ENCODE peak calls at places on chromosomes 3 and 15, in ten cellular contexts. G, O, X, P, Z, D, E, A, N and Y are unnamed samples.
A peak's percentile ranks its signal among the peaks of the same experiment; 100 is the strongest.

GRCh38 chr3:140276698-140277097 is 341.7 kb downstream of the CLSTN2 start:
- DNase-seq in G (no peak), O (no peak), X (no peak), P (peak; percentile 80), Z (peak; percentile 10), D (no peak), E (no peak), A (peak; percentile 5), N (no peak), Y (peak; percentile 27)

GRCh38 chr3:39501982-39502837 is 34.7 kb downstream of the MOBP start:
- DNase-seq in G (no peak), O (no peak), X (no peak), P (no peak), Z (no peak), D (peak; percentile 13), E (no peak), A (no peak), N (no peak), Y (no peak)

GRCh38 chr3:142315083-142315482 is 89.7 kb upstream of the GK5 start:
- DNase-seq in G (peak; percentile 73), O (no peak), X (no peak), P (no peak), Z (peak; percentile 72), D (no peak), E (no peak), A (peak; percentile 12), N (peak; percentile 32), Y (peak; percentile 65)

GRCh38 chr3:67044295-67044694 is 46.2 kb downstream of the KBTBD8 start:
- DNase-seq in G (peak; percentile 25), O (no peak), X (no peak), P (no peak), Z (no peak), D (no peak), E (no peak), A (no peak), N (no peak), Y (peak; percentile 35)

GRCh38 chr15:74443100-74443909 is 9.5 kb upstream of the SEMA7A start:
- DNase-seq in G (peak; percentile 82), O (no peak), X (no peak), P (no peak), Z (peak; percentile 41), D (no peak), E (no peak), A (peak; percentile 26), N (no peak), Y (peak; percentile 38)

GRCh38 chr3:18812316-18812715 is 336.0 kb upstream of the KCNH8 start:
- DNase-seq in G (peak; percentile 9), O (no peak), X (no peak), P (no peak), Z (peak; percentile 55), D (no peak), E (no peak), A (no peak), N (peak; percentile 41), Y (peak; percentile 62)

GRCh38 chr3:40588406-40588805 is 63.6 kb downstream of the ZNF621 start:
- DNase-seq in G (no peak), O (no peak), X (no peak), P (no peak), Z (no peak), D (no peak), E (no peak), A (no peak), N (no peak), Y (no peak)

GRCh38 chr15:75237316-75237982 is 20.7 kb upstream of the GOLGA6C start:
- DNase-seq in G (no peak), O (no peak), X (peak; percentile 6), P (no peak), Z (no peak), D (no peak), E (no peak), A (no peak), N (no peak), Y (no peak)

DNA sequence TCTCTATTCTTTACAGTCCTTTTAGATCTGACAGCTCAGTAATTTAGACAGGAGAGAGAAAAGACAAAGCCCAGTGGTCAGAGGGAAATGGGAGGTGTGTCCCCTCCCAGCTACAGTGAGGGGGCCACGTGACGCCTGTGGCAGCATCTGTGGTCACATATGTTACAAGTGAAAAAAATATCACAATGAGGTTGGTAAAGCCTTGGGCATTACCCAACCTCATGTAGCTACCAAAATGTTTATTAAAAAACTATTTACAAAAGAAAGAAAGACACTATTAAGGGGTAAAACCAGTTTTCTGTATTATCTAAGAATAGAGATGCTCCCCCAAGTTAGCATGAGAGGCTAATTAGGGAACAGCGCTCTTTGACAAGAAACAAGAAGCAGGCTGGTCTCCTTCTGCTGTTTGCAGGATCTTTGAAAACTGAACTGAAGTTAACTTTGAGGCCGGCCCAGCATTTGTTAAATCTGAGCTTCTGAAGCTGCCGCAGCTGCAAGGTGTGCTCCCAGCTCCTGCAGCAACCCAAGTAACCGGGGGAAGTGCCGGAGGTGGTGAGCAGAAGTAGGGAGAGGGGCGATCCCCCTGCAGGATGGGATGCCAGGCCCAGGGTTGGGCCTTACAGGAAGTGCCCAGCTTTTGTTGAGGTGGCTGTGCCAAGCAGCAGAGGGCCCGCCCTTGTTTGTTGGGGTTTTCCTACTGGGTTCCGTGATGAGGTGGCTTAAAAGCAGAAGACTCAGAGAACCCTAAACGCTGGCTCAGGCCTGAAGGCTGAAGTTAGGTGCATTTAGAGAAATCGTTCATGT is 42.6 kb upstream of the PLCL2 start:
- DNase-seq in G (no peak), O (no peak), X (peak; percentile 29), P (peak; percentile 24), Z (no peak), D (no peak), E (no peak), A (no peak), N (no peak), Y (no peak)
- H3K4me3 ChIP-seq in G (no peak overlapping the region), O (no peak overlapping the region), X (peak overlapping the region; percentile 55), P (no peak overlapping the region), Z (no peak overlapping the region), D (no peak overlapping the region), E (no peak overlapping the region), A (no peak overlapping the region), N (no peak overlapping the region), Y (no peak overlapping the region)

GRCh38 chr15:40928351-40928974 is 677 bp upstream of the DLL4 start:
- DNase-seq in G (no peak), O (no peak), X (no peak), P (no peak), Z (no peak), D (no peak), E (no peak), A (no peak), N (no peak), Y (no peak)

GRCh38 chr15:40925495-40925862 is 3.7 kb upstream of the DLL4 start:
- DNase-seq in G (no peak), O (no peak), X (no peak), P (no peak), Z (no peak), D (no peak), E (no peak), A (no peak), N (no peak), Y (no peak)

GRCh38 chr15:40925863-40926658 is 3.1 kb upstream of the DLL4 start:
- DNase-seq in G (no peak), O (no peak), X (no peak), P (peak; percentile 49), Z (no peak), D (no peak), E (no peak), A (no peak), N (no peak), Y (no peak)

GRCh38 chr15:40927497-40928346 is 1.4 kb upstream of the DLL4 start:
- DNase-seq in G (no peak), O (no peak), X (peak; percentile 23), P (no peak), Z (no peak), D (no peak), E (no peak), A (no peak), N (no peak), Y (no peak)

GRCh38 chr15:40926659-40927496 is 2.3 kb upstream of the DLL4 start:
- DNase-seq in G (no peak), O (no peak), X (no peak), P (no peak), Z (no peak), D (no peak), E (no peak), A (no peak), N (no peak), Y (no peak)
- H3K4me3 ChIP-seq in G (no peak overlapping the region), O (no peak overlapping the region), X (no peak overlapping the region), P (no peak overlapping the region), Z (no peak overlapping the region), D (no peak overlapping the region), E (no peak overlapping the region), A (no peak overlapping the region), N (no peak overlapping the region), Y (no peak overlapping the region)

GRCh38 chr3:188946837-188947236 is 224.9 kb upstream of the TPRG1 start:
- DNase-seq in G (peak; percentile 16), O (no peak), X (peak; percentile 31), P (no peak), Z (no peak), D (no peak), E (no peak), A (no peak), N (no peak), Y (peak; percentile 41)

GRCh38 chr3:188948658-188949400 is 222.9 kb upstream of the TPRG1 start:
- DNase-seq in G (peak; percentile 99), O (no peak), X (no peak), P (no peak), Z (peak; percentile 99), D (no peak), E (peak; percentile 20), A (peak; percentile 89), N (peak; percentile 98), Y (peak; percentile 95)

GRCh38 chr3:188946351-188946750 is 225.4 kb upstream of the TPRG1 start:
- DNase-seq in G (no peak), O (no peak), X (no peak), P (no peak), Z (no peak), D (no peak), E (no peak), A (no peak), N (no peak), Y (no peak)

GRCh38 chr3:188947401-188947982 is 224.3 kb upstream of the TPRG1 start:
- DNase-seq in G (peak; percentile 73), O (peak; percentile 89), X (peak; percentile 88), P (peak; percentile 94), Z (peak; percentile 93), D (peak; percentile 92), E (peak; percentile 75), A (peak; percentile 77), N (peak; percentile 77), Y (peak; percentile 86)

DNA sequence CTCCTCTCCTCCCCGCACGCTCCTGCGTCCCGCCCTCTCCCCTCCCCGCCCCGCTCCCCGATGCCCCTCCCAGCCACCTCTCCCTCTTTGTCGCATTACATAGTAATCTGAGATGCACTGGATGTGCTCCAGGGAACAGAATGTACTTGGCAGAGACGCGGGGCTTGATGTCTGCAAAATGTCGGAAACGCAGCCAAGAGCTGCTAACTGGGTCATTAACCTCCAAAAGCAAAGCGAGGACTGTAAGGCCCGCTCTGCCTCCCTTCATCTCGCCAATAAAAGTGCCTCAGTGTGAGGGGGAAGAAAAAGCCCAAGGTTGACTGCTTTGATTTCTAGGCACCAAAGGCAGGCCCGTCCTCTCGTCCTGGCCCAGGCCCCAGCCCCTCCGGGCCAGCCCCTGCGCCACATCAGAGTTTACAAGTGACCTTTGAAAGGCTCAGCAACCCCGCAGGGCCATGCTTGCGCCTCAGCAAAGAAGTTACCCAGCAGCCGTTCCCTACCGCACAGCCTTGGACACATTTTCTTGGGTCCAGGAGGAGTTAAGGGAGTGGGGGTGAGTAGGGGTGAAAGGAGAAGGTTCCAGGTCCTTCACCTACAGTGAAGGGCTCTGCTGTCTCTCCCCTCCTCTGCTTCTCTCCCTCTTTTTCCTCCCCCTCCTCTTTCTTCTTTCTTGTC is 223.7 kb upstream of the TPRG1 start:
- DNase-seq in G (peak; percentile 95), O (peak; percentile 79), X (peak; percentile 93), P (peak; percentile 91), Z (peak; percentile 100), D (peak; percentile 94), E (peak; percentile 87), A (peak; percentile 84), N (peak; percentile 100), Y (peak; percentile 99)
- H3K4me3 ChIP-seq in G (peak overlapping the region; percentile 50), O (peak overlapping the region; percentile 81), X (peak overlapping the region; percentile 53), P (peak overlapping the region; percentile 24), Z (peak overlapping the region; percentile 34), D (peak overlapping the region; percentile 45), E (peak overlapping the region; percentile 43), A (peak overlapping the region; percentile 9), N (peak overlapping the region; percentile 31), Y (peak overlapping the region; percentile 48)

DNA sequence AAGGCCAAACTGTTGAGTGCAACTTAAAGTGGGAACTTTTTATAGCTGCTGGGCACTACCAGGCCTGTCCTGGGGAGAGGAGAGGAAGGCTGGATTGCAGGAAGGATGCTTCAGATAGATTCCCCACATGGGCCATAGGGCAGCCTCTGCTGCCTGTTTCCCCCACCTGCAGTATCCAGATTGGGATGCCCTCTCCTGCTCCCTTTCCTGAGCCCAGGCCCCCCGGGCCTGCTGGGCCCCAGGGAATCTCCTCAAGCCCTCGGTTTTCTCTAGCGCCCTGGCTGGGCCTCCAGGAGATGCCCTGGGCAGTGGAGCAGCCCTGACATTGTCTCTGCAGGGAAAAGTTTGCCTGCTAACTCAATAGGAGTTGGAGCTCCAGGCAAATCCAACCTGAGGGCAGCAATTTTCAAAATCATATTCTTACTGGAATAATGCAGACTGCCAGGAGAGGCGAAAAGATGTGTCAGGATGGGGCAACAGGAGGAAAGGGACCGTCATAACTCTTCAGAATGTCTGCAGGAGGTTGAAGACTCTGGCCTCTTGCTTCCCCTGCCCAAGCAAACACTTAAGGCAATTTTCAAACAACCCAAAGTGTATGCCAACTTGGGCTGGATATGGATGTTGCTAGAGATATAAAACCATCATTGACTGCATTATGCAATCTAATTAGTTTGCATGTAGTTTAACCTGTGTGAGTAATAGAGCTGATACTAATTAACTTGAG is 4.4 kb downstream of the NR2F2 start:
- DNase-seq in G (peak; percentile 16), O (no peak), X (no peak), P (no peak), Z (peak; percentile 38), D (no peak), E (no peak), A (peak; percentile 28), N (no peak), Y (no peak)
- H3K4me3 ChIP-seq in G (peak overlapping the region; percentile 99), O (peak overlapping the region; percentile 97), X (peak overlapping the region; percentile 92), P (no peak overlapping the region), Z (peak overlapping the region; percentile 99), D (peak overlapping the region; percentile 46), E (peak overlapping the region; percentile 36), A (peak overlapping the region; percentile 99), N (peak overlapping the region; percentile 93), Y (peak overlapping the region; percentile 92)